ENCODE peak calls at places on chromosomes 1 and 21, in eight cellular contexts. T is anterior cingulate cortex; A is AG04450; G is BJ; H is activated CD8-positive, alpha-beta memory T cell treated with anti-CD3 and anti-CD28 coated beads, Interleukin-2, amount 10 ng/mL, durations not matched to agents 7 days and 5 days; D is endothelial cell; X is neural crest cell; P is stimulated activated CD4-positive, alpha-beta T cell treated with anti-CD3 and anti-CD28 coated beads, Interleukin-4, amount 100 ng/mL, for 24 hours. U is an unnamed sample.

GRCh38 chr1:231929311-231929710 is 302.7 kb downstream of the DISC1 start:
- DNase-seq in T (no peak), A (no peak), G (peak; percentile 41), H (no peak), D (no peak), X (no peak), P (no peak), U (peak; percentile 21)

GRCh38 chr1:226308166-226308722 is 720 bp downstream of the LIN9 start:
- DNase-seq in T (no peak), A (no peak), G (no peak), H (peak; percentile 58), D (no peak), X (peak; percentile 32), P (peak; percentile 17), U (no peak)

GRCh38 chr1:65948609-65949229 is 156.0 kb downstream of the PDE4B start:
- DNase-seq in T (no peak), A (no peak), G (no peak), H (no peak), D (peak; percentile 4), X (no peak), P (no peak), U (no peak)

GRCh38 chr1:155268630-155269029 is 4.7 kb downstream of the CLK2 start:
- DNase-seq in T (no peak), A (no peak), G (no peak), H (no peak), D (no peak), X (no peak), P (no peak), U (no peak)

GRCh38 chr1:43952731-43953350 is 6.1 kb downstream of the IPO13 start:
- DNase-seq in T (peak; percentile 20), A (no peak), G (no peak), H (no peak), D (no peak), X (no peak), P (no peak), U (no peak)

GRCh38 chr21:43626390-43626789 is 32.9 kb downstream of the HSF2BP start:
- DNase-seq in T (no peak), A (no peak), G (no peak), H (no peak), D (no peak), X (no peak), P (no peak), U (no peak)

GRCh38 chr1:92961131-92961895 is at the start of gene DIPK1A:
- DNase-seq in T (peak; percentile 76), A (no peak), G (no peak), H (peak; percentile 87), D (peak; percentile 83), X (peak; percentile 69), P (peak; percentile 67), U (no peak)

GRCh38 chr1:41533016-41533730 is 48.7 kb upstream of the EDN2 start:
- DNase-seq in T (no peak), A (no peak), G (no peak), H (no peak), D (no peak), X (no peak), P (no peak), U (no peak)

GRCh38 chr1:29708818-29709710 is 472.7 kb downstream of the PTPRU start:
- DNase-seq in T (no peak), A (peak; percentile 63), G (peak; percentile 70), H (no peak), D (no peak), X (no peak), P (no peak), U (no peak)

GRCh38 chr1:166378805-166379204 is 212.0 kb upstream of the FAM78B start:
- DNase-seq in T (no peak), A (no peak), G (no peak), H (no peak), D (no peak), X (no peak), P (no peak), U (no peak)

GRCh38 chr1:34164510-34165381 is at the start of gene CSMD2:
- DNase-seq in T (peak; percentile 76), A (peak; percentile 24), G (no peak), H (no peak), D (peak; percentile 61), X (peak; percentile 48), P (no peak), U (no peak)

GRCh38 chr1:172144445-172145060 is 275.9 kb upstream of the C1orf105 start:
- DNase-seq in T (no peak), A (peak; percentile 94), G (peak; percentile 96), H (no peak), D (peak; percentile 21), X (no peak), P (no peak), U (no peak)

GRCh38 chr1:36743286-36744005 is 260.7 kb upstream of the CSF3R start:
- DNase-seq in T (no peak), A (no peak), G (no peak), H (no peak), D (no peak), X (no peak), P (no peak), U (no peak)

GRCh38 chr1:58734630-58735029 is 34.8 kb upstream of the MYSM1 start:
- DNase-seq in T (no peak), A (no peak), G (no peak), H (no peak), D (no peak), X (no peak), P (no peak), U (no peak)

GRCh38 chr1:25140073-25140797 is 92.1 kb downstream of the SYF2 start:
- DNase-seq in T (no peak), A (no peak), G (no peak), H (no peak), D (no peak), X (no peak), P (no peak), U (no peak)

GRCh38 chr1:157310401-157310800 is 172.2 kb upstream of the ETV3 start:
- DNase-seq in T (no peak), A (no peak), G (no peak), H (no peak), D (no peak), X (no peak), P (no peak), U (no peak)

GRCh38 chr1:17014671-17015567 is 3.2 kb upstream of the ATP13A2 start:
- DNase-seq in T (no peak), A (no peak), G (no peak), H (no peak), D (no peak), X (no peak), P (no peak), U (no peak)

GRCh38 chr1:40818264-40818961 is 34.8 kb downstream of the KCNQ4 start:
- DNase-seq in T (no peak), A (no peak), G (no peak), H (peak; percentile 93), D (peak; percentile 49), X (peak; percentile 56), P (peak; percentile 86), U (no peak)

GRCh38 chr1:10778640-10779039 is 17.8 kb downstream of the CASZ1 start:
- DNase-seq in T (no peak), A (no peak), G (no peak), H (no peak), D (no peak), X (no peak), P (no peak), U (no peak)

GRCh38 chr21:43785134-43785533 is 4.2 kb upstream of the RRP1 start:
- DNase-seq in T (no peak), A (no peak), G (no peak), H (no peak), D (no peak), X (no peak), P (no peak), U (no peak)

GRCh38 chr1:169890761-169891538 is 2.7 kb downstream of the SCYL3 start:
- DNase-seq in T (no peak), A (no peak), G (no peak), H (peak; percentile 75), D (no peak), X (no peak), P (peak; percentile 37), U (no peak)

GRCh38 chr1:227891955-227892871 is 55.5 kb downstream of the WNT9A start:
- DNase-seq in T (no peak), A (no peak), G (no peak), H (no peak), D (peak; percentile 17), X (no peak), P (peak; percentile 2), U (no peak)

GRCh38 chr1:100412980-100413379 is 60.7 kb downstream of the CDC14A start:
- DNase-seq in T (no peak), A (no peak), G (no peak), H (no peak), D (no peak), X (no peak), P (no peak), U (no peak)

GRCh38 chr1:107678993-107679392 is 286.0 kb downstream of the VAV3 start:
- DNase-seq in T (no peak), A (no peak), G (no peak), H (no peak), D (no peak), X (no peak), P (no peak), U (no peak)

GRCh38 chr1:163162281-163162937 is 40.3 kb downstream of the RGS5 start:
- DNase-seq in T (no peak), A (peak; percentile 24), G (no peak), H (no peak), D (no peak), X (no peak), P (no peak), U (no peak)

GRCh38 chr1:75097686-75098085 is 36.5 kb upstream of the LHX8 start:
- DNase-seq in T (no peak), A (no peak), G (peak; percentile 49), H (no peak), D (no peak), X (no peak), P (no peak), U (no peak)

GRCh38 chr1:209893751-209894150 is 44.3 kb upstream of the SYT14 start:
- DNase-seq in T (no peak), A (no peak), G (no peak), H (no peak), D (no peak), X (no peak), P (no peak), U (no peak)

GRCh38 chr1:224929335-224930237 is at the start of gene DNAH14:
- DNase-seq in T (no peak), A (peak; percentile 11), G (peak; percentile 17), H (no peak), D (peak; percentile 77), X (peak; percentile 63), P (no peak), U (peak; percentile 35)

GRCh38 chr1:77348561-77348960 is 66.7 kb downstream of the AK5 start:
- DNase-seq in T (no peak), A (no peak), G (no peak), H (no peak), D (no peak), X (no peak), P (no peak), U (no peak)

GRCh38 chr1:219498666-219499065 is 114.2 kb downstream of the ZC3H11B start:
- DNase-seq in T (no peak), A (no peak), G (no peak), H (no peak), D (no peak), X (no peak), P (no peak), U (no peak)

GRCh38 chr1:184843732-184844495 is 89.3 kb upstream of the EDEM3 start:
- DNase-seq in T (no peak), A (no peak), G (no peak), H (peak; percentile 92), D (no peak), X (no peak), P (peak; percentile 49), U (no peak)

GRCh38 chr1:229006121-229006870 is 264.6 kb upstream of the RAB4A start:
- DNase-seq in T (no peak), A (no peak), G (no peak), H (no peak), D (no peak), X (no peak), P (no peak), U (no peak)

GRCh38 chr1:234460652-234461051 is 18.3 kb downstream of the TARBP1 start:
- DNase-seq in T (no peak), A (no peak), G (no peak), H (no peak), D (no peak), X (no peak), P (no peak), U (no peak)

GRCh38 chr1:197200468-197200899 is 54.0 kb upstream of the ASPM start:
- DNase-seq in T (no peak), A (no peak), G (no peak), H (no peak), D (no peak), X (no peak), P (no peak), U (no peak)